ENCODE peak calls at places on chromosome 17, in five cellular contexts. B is A549, J is heart right ventricle, D is body of pancreas, Q is GM23248. L is an unnamed sample.

GRCh38 chr17:28008526-28008925 is 34.0 kb upstream of the NLK start:
- DNase-seq in B (peak), J (peak), D (peak), Q (peak), L (peak)

GRCh38 chr17:77186141-77186604 is 45.4 kb downstream of the SEC14L1 start:
- DNase-seq in B (no peak), Q (no peak), D (no peak), J (peak), L (no peak)

GRCh38 chr17:31488982-31489294 is 97.5 kb downstream of the RAB11FIP4 start:
- DNase-seq in D (peak), B (no peak), Q (no peak), J (no peak), L (no peak)

GRCh38 chr17:81200695-81201580 is 21.8 kb downstream of the CEP131 start:
- DNase-seq in Q (peak), B (peak), J (no peak), D (peak), L (peak)

GRCh38 chr17:61680921-61681320 is 89.9 kb upstream of the NACA2 start:
- DNase-seq in Q (no peak), B (no peak), D (no peak), J (no peak), L (no peak)

GRCh38 chr17:3695723-3696411 is at the start of gene P2RX5:
- DNase-seq in B (no peak), D (peak), J (no peak), Q (peak), L (no peak)

GRCh38 chr17:68953340-68953997 is 1.7 kb downstream of the ABCA8 start:
- DNase-seq in Q (no peak), D (no peak), B (no peak), J (no peak), L (no peak)

GRCh38 chr17:79695293-79696158 is 35.2 kb upstream of the ENPP7 start:
- DNase-seq in Q (peak), B (no peak), J (no peak), D (peak), L (peak)

GRCh38 chr17:74775409-74776043 is 619 bp downstream of the NAT9 start:
- DNase-seq in Q (peak), D (no peak), J (no peak), B (no peak), L (no peak)

GRCh38 chr17:75570034-75570676 is 17.4 kb upstream of the MYO15B start:
- DNase-seq in D (no peak), J (no peak), Q (no peak), B (no peak), L (no peak)

GRCh38 chr17:18184143-18185007 is 747 bp downstream of the ALKBH5 start:
- DNase-seq in B (no peak), D (peak), Q (peak), J (peak), L (no peak)

GRCh38 chr17:72176902-72177660 is 56.3 kb downstream of the SOX9 start:
- DNase-seq in Q (peak), J (no peak), D (no peak), B (no peak), L (no peak)

GRCh38 chr17:81256616-81257015 is 17.5 kb downstream of the NDUFAF8 start:
- DNase-seq in D (no peak), Q (peak), B (peak), J (peak), L (peak)

GRCh38 chr17:43438626-43439529 is 40.1 kb downstream of the ARL4D start:
- DNase-seq in D (no peak), J (no peak), Q (no peak), B (no peak), L (no peak)

GRCh38 chr17:43443381-43443780 is 40.4 kb upstream of the DHX8 start:
- DNase-seq in J (no peak), Q (no peak), D (no peak), B (no peak), L (no peak)

GRCh38 chr17:43445009-43445589 is 38.7 kb upstream of the DHX8 start:
- DNase-seq in Q (no peak), J (no peak), D (no peak), B (no peak), L (no peak)

GRCh38 chr17:43444223-43445008 is 39.4 kb upstream of the DHX8 start:
- DNase-seq in B (no peak), Q (no peak), D (peak), J (no peak), L (no peak)

GRCh38 chr17:43442711-43443110 is 41.1 kb upstream of the DHX8 start:
- DNase-seq in J (no peak), B (no peak), Q (peak), D (no peak), L (peak)
- H3K27ac ChIP-seq in J (no peak), B (peak), Q (peak), D (no peak), L (no peak)

GRCh38 chr17:19244796-19245195 is 7.6 kb downstream of the EPN2 start:
- DNase-seq in B (no peak), J (no peak), D (peak), Q (no peak), L (no peak)

GRCh38 chr17:19242926-19243325 is 5.8 kb downstream of the EPN2 start:
- DNase-seq in D (no peak), Q (no peak), J (no peak), B (no peak), L (no peak)

GRCh38 chr17:19243838-19244237 is 6.7 kb downstream of the EPN2 start:
- DNase-seq in Q (no peak), B (no peak), D (no peak), J (no peak), L (no peak)

GRCh38 chr17:19244357-19244756 is 7.2 kb downstream of the EPN2 start:
- DNase-seq in B (no peak), Q (no peak), J (no peak), D (no peak), L (no peak)

DNA sequence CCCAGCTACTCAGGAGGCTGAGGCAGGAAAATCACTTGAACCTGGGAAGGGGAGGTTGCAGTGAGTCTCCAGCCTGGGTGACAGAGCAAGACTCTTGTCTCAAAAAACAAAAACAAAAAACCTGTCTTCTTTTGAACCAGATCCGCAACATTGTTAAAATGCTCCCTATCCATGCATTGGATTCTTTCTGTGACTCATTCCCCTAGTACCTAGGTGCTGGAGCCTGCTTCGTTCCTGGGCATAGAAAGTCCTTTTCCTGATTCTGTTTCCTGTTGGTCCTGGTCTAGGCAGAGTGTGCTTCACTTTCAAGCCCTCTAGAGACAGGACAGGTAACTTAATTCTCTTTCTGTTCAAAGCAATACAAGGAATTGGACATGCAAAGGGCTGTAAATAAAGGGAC is 5.2 kb downstream of the EPN2 start:
- DNase-seq in B (no peak), J (no peak), Q (no peak), D (no peak), L (no peak)
- H3K27ac ChIP-seq in B (no peak), J (no peak), Q (no peak), D (no peak), L (no peak)

GRCh38 chr17:73430848-73431247 is 119.0 kb upstream of the CDC42EP4 start:
- DNase-seq in Q (peak), B (no peak), J (no peak), D (no peak), L (peak)

GRCh38 chr17:73434154-73434553 is 122.4 kb upstream of the CDC42EP4 start:
- DNase-seq in J (no peak), B (no peak), D (no peak), Q (no peak), L (no peak)

GRCh38 chr17:73433501-73433900 is 121.7 kb upstream of the CDC42EP4 start:
- DNase-seq in B (no peak), D (no peak), J (no peak), Q (no peak), L (no peak)

GRCh38 chr17:73431401-73432205 is 119.8 kb upstream of the CDC42EP4 start:
- DNase-seq in J (no peak), Q (no peak), B (no peak), D (no peak), L (no peak)

DNA sequence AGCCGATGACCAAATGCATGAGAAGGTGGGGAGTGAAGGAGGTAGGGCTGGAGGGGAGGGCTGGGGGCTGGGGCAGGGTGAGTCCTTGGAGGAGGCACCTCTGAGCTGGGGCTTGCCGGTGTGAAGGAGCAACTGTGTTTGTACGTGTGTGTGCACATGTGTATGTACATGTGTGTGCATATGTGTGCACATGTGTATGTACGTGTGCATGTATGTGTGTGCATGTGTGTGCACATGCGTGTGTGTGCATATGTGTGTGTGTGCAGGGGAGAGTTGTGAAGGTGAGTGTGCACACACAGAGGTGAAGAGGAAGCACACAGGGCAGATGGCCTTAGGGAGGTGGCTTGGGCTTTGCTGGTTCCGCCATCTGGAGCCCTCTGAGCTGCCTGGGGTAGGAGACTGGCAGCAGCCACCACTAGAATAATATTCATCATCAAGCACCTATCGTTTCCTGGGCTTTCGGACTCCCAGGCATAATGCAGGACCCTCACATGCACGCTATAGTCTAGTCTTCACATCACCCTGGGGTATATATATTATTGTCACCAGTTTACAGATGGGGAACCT is 120.9 kb upstream of the CDC42EP4 start:
- DNase-seq in D (no peak), Q (no peak), J (no peak), B (no peak), L (no peak)
- H3K27ac ChIP-seq in D (no peak), Q (no peak), J (no peak), B (no peak), L (no peak)

DNA sequence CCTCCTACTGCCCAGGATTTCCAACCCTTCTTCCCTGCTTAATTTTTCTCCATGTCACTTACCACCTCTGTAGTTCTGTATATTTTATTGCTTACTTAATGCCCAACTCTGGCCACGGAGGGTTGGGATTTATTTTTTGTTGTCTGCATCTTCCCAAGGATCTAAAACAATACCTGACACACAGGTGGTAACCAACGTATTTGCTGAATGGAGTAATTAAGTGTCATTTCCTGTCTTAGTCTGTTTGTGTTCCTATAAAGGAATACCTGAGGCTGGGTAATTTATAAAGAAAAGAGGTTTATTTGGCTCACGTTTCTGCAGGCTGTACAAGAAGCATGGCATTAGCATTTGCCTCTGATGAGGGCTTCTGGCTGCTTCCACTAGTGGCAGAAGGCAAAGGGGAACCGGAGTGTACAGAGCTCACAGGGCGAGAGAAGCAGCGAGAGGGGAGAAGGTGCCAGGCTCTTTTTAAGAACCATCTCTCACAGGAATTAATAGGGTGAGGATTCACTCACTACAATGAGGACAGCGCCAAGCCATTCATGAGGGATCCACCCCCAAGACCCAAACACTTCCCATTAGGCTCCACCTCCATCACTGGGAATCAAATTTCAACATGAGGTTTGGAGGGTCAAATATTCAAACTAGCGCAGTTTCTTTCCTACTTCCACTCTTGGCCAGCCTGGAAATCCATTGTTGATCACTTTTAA is 44.8 kb downstream of the ERN1 start:
- DNase-seq in Q (no peak), J (no peak), B (no peak), D (no peak), L (no peak)
- H3K27ac ChIP-seq in Q (no peak), J (no peak), B (peak), D (peak), L (no peak)

DNA sequence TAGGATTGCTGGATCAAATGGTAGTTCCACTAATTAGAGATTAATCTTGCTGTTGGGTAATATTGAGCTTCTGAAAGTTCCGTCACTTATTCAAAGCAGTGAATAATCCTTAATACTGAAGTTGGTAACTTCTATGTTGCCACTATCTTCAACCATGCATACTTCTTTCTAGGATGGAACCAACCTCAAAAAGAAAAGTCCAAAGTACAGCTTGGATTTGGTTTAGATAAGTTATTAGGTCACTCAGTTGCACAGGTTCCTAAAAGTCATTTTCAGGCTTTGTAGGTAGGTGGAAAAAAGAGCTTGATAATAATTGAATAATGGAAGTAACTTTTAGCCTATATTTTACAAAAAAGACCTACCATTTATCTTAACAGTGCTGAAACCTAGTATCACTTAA is 78.7 kb downstream of the MAP2K4 start:
- DNase-seq in D (no peak), Q (no peak), J (no peak), B (no peak), L (no peak)
- H3K27ac ChIP-seq in D (no peak), Q (no peak), J (no peak), B (no peak), L (no peak)

GRCh38 chr17:49231563-49231894 is 942 bp upstream of the PHOSPHO1 start:
- DNase-seq in B (no peak), D (no peak), Q (no peak), J (no peak), L (no peak)
- H3K27ac ChIP-seq in B (no peak), D (no peak), Q (no peak), J (no peak), L (no peak)

DNA sequence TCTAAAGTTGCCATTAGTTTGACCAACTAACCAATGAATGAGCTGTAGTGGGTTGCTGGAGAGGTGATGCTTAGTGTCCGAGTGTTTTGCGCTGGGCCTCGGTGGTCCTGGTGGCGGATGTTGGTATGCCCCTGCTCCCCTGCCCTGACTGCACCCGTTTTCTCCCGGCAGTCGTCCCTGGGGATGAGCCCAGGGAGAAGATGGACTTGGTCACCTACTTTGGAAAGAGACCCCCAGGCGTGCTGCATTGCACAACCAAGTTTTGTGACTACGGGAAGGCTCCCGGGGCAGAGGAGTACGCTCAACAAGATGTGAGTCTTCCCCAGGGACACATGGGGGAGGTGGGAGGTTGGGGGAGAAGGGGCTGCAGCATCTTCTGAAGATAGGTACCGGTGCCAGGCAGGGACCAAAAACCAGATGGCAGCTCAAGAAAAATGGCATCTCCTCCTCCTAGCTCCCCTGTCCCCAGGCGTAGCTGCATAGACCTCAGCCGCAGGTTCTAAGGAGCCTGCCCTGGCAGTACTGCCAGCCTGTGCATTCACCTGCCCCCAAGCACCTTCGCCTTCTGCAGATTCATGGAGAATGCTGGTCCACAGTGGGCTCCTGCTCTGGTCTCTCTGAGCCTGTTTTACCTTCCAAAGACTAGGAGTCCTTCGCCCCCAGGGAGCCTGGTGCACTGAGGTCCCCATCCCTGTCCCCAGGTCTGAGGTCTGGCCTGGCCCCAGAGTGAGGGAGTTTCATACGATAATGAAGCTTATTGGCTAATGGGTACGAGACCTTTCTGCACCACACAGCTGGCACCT is 5.3 kb downstream of the CNP start:
- DNase-seq in B (no peak), D (no peak), J (no peak), Q (no peak), L (no peak)
- H3K27ac ChIP-seq in B (no peak), D (peak), J (peak), Q (no peak), L (no peak)

GRCh38 chr17:73251871-73252270 is 9.8 kb downstream of the CPSF4L start:
- DNase-seq in B (no peak), J (no peak), Q (no peak), D (no peak), L (no peak)
- H3K27ac ChIP-seq in B (no peak), J (no peak), Q (no peak), D (no peak), L (no peak)

GRCh38 chr17:42518046-42518754 is 17.8 kb upstream of the NAGLU start:
- DNase-seq in Q (peak), J (peak), D (peak), B (peak), L (peak)
- H3K27ac ChIP-seq in Q (peak), J (peak), D (peak), B (peak), L (peak)

GRCh38 chr17:57461082-57461481 is 204.8 kb downstream of the MSI2 start:
- DNase-seq in Q (peak), J (no peak), B (no peak), D (no peak), L (no peak)
- H3K27ac ChIP-seq in Q (no peak), J (no peak), B (peak), D (no peak), L (no peak)